ENCODE peak calls at places on chromosome 17, in four cellular contexts. One of them, this sample, is unnamed.
A peak's percentile ranks its signal among the peaks of the same experiment; 100 is the strongest.

GRCh38 chr17:59361386-59361785 is 29.9 kb downstream of the YPEL2 start:
- DNase-seq in LHCN-M2: peak; percentile 12
- DNase-seq in epithelial cell of esophagus: peak; percentile 36
- DNase-seq in NCI-H69: no peak
- DNase-seq in this sample: no peak

GRCh38 chr17:45301674-45302073 is 15.1 kb downstream of the MAP3K14 start:
- DNase-seq in LHCN-M2: no peak
- DNase-seq in epithelial cell of esophagus: no peak
- DNase-seq in NCI-H69: no peak
- DNase-seq in this sample: no peak

GRCh38 chr17:78532922-78533640 is 44.1 kb downstream of the DNAH17 start:
- DNase-seq in epithelial cell of esophagus: peak; percentile 97
- DNase-seq in LHCN-M2: peak; percentile 52
- DNase-seq in NCI-H69: no peak
- DNase-seq in this sample: peak; percentile 16

GRCh38 chr17:65598711-65599110 is 37.3 kb upstream of the AXIN2 start:
- DNase-seq in LHCN-M2: no peak
- DNase-seq in NCI-H69: no peak
- DNase-seq in epithelial cell of esophagus: no peak
- DNase-seq in this sample: no peak

GRCh38 chr17:21098934-21099687 is 27.7 kb upstream of the DHRS7B start:
- DNase-seq in LHCN-M2: peak; percentile 86
- DNase-seq in epithelial cell of esophagus: peak; percentile 87
- DNase-seq in NCI-H69: peak; percentile 92
- DNase-seq in this sample: peak; percentile 35

GRCh38 chr17:44222112-44222869 is 2.8 kb upstream of the UBTF start:
- DNase-seq in NCI-H69: peak; percentile 88
- DNase-seq in epithelial cell of esophagus: peak; percentile 62
- DNase-seq in LHCN-M2: peak; percentile 91
- DNase-seq in this sample: peak; percentile 89

GRCh38 chr17:61205931-61206330 is 193.7 kb upstream of the TBX2 start:
- DNase-seq in epithelial cell of esophagus: peak; percentile 22
- DNase-seq in LHCN-M2: no peak
- DNase-seq in NCI-H69: peak; percentile 49
- DNase-seq in this sample: no peak

GRCh38 chr17:41415833-41416335 is 8.5 kb downstream of the KRT37 start:
- DNase-seq in LHCN-M2: peak; percentile 41
- DNase-seq in NCI-H69: no peak
- DNase-seq in epithelial cell of esophagus: no peak
- DNase-seq in this sample: no peak

GRCh38 chr17:65027305-65027704 is 29.2 kb downstream of the GNA13 start:
- DNase-seq in LHCN-M2: peak; percentile 72
- DNase-seq in epithelial cell of esophagus: peak; percentile 83
- DNase-seq in NCI-H69: peak; percentile 29
- DNase-seq in this sample: no peak

GRCh38 chr17:77366558-77367245 is 225.9 kb downstream of the SEC14L1 start:
- DNase-seq in epithelial cell of esophagus: no peak
- DNase-seq in NCI-H69: peak; percentile 73
- DNase-seq in LHCN-M2: no peak
- DNase-seq in this sample: no peak

GRCh38 chr17:30113213-30113612 is 3.4 kb upstream of the NSRP1 start:
- DNase-seq in epithelial cell of esophagus: peak; percentile 35
- DNase-seq in LHCN-M2: peak; percentile 49
- DNase-seq in NCI-H69: peak; percentile 88
- DNase-seq in this sample: no peak

GRCh38 chr17:5042152-5043022 is 7.2 kb upstream of the SLC52A1 start:
- DNase-seq in LHCN-M2: no peak
- DNase-seq in NCI-H69: no peak
- DNase-seq in epithelial cell of esophagus: no peak
- DNase-seq in this sample: no peak

GRCh38 chr17:42026821-42027539 is 7.1 kb downstream of the NKIRAS2 start:
- DNase-seq in NCI-H69: no peak
- DNase-seq in LHCN-M2: peak; percentile 34
- DNase-seq in epithelial cell of esophagus: no peak
- DNase-seq in this sample: no peak

GRCh38 chr17:83053021-83053778 is 26.2 kb upstream of the METRNL start:
- DNase-seq in epithelial cell of esophagus: peak; percentile 18
- DNase-seq in LHCN-M2: no peak
- DNase-seq in NCI-H69: no peak
- DNase-seq in this sample: no peak

This sample was measured in posterior cingulate gyrus.